ENCODE peak calls at places on chromosomes 4 and X, in seven cellular contexts. P, Q, R, N, A, Y and H are unnamed samples.

GRCh38 chrX:38641197-38641596 is 79.9 kb downstream of the TSPAN7 start:
- DNase-seq in Y (no peak), Q (no peak), R (no peak), N (no peak), P (no peak), A (no peak), H (no peak)

GRCh38 chrX:13597928-13598327 is 28.5 kb downstream of the EGFL6 start:
- DNase-seq in R (peak; percentile 7), A (no peak), P (no peak), Q (no peak), N (no peak), Y (no peak), H (peak; percentile 2)

GRCh38 chr4:139889194-139889762 is 223.7 kb downstream of the MGST2 start:
- DNase-seq in R (no peak), A (no peak), P (no peak), Q (no peak), Y (no peak), N (no peak), H (no peak)

GRCh38 chr4:156931267-156931666 is 40.3 kb downstream of the PDGFC start:
- DNase-seq in P (no peak), N (no peak), A (no peak), Q (no peak), Y (no peak), R (peak; percentile 89), H (peak; percentile 72)

GRCh38 chr4:183968931-183969330 is 63.8 kb downstream of the STOX2 start:
- DNase-seq in A (no peak), Y (no peak), P (no peak), N (no peak), R (no peak), Q (no peak), H (no peak)

GRCh38 chr4:30717208-30718020 is 2.8 kb upstream of the PCDH7 start:
- DNase-seq in R (peak; percentile 90), P (no peak), A (no peak), N (peak; percentile 43), Y (peak; percentile 30), Q (peak; percentile 50), H (peak; percentile 12)

GRCh38 chr4:1310031-1310795 is 20.5 kb downstream of the MAEA start:
- DNase-seq in A (no peak), Y (no peak), N (no peak), P (no peak), R (no peak), Q (no peak), H (no peak)

GRCh38 chrX:110806145-110806544 is 10.5 kb upstream of the CHRDL1 start:
- DNase-seq in P (no peak), R (no peak), Y (no peak), A (no peak), N (no peak), Q (no peak), H (no peak)

GRCh38 chr4:84401669-84402068 is 97.4 kb downstream of the NKX6-1 start:
- DNase-seq in A (peak; percentile 53), Y (no peak), P (no peak), N (no peak), Q (no peak), R (no peak), H (peak; percentile 5)

GRCh38 chr4:16125571-16126445 is 42.0 kb upstream of the PROM1 start:
- DNase-seq in A (no peak), Q (no peak), P (no peak), R (no peak), N (no peak), Y (no peak), H (no peak)

GRCh38 chr4:15428611-15429010 is 778 bp downstream of the C1QTNF7 start:
- DNase-seq in Q (no peak), P (no peak), A (no peak), R (no peak), N (no peak), Y (no peak), H (no peak)

GRCh38 chr4:173411106-173411703 is 12.3 kb upstream of the SCRG1 start:
- DNase-seq in R (no peak), P (no peak), Q (no peak), Y (no peak), A (no peak), N (no peak), H (no peak)

GRCh38 chr4:128863314-128864075 is 54.0 kb downstream of the JADE1 start:
- DNase-seq in N (peak; percentile 84), Q (peak; percentile 89), P (peak; percentile 39), Y (peak; percentile 58), A (peak; percentile 28), R (peak; percentile 84), H (peak; percentile 57)

GRCh38 chrX:9518896-9519295 is 54.0 kb downstream of the TBL1X start:
- DNase-seq in A (no peak), N (no peak), R (no peak), Q (no peak), P (no peak), Y (no peak), H (no peak)

GRCh38 chr4:40924096-40924792 is 174.5 kb downstream of the NSUN7 start:
- DNase-seq in A (peak; percentile 58), P (peak; percentile 58), N (peak; percentile 72), R (peak; percentile 65), Q (peak; percentile 89), Y (no peak), H (peak; percentile 63)

GRCh38 chr4:139828966-139829662 is 163.5 kb downstream of the MGST2 start:
- DNase-seq in Q (no peak), Y (no peak), N (no peak), R (no peak), P (no peak), A (no peak), H (no peak)

GRCh38 chrX:151984891-151985290 is 10.4 kb upstream of the GABRE start:
- DNase-seq in N (no peak), Q (no peak), P (no peak), A (no peak), R (no peak), Y (no peak), H (no peak)

GRCh38 chr4:3436798-3437581 is 4.8 kb upstream of the HGFAC start:
- DNase-seq in R (peak; percentile 29), P (no peak), A (peak; percentile 37), N (no peak), Y (peak; percentile 66), Q (no peak), H (peak; percentile 84)

GRCh38 chr4:100590308-100590707 is 72.5 kb upstream of the EMCN start:
- DNase-seq in Y (no peak), Q (no peak), N (no peak), P (no peak), R (peak; percentile 6), A (no peak), H (no peak)

GRCh38 chrX:98371994-98372393 is 1488.3 kb downstream of the RPA4 start:
- DNase-seq in P (no peak), Q (no peak), R (no peak), N (no peak), Y (no peak), A (no peak), H (no peak)

GRCh38 chr4:163367651-163368050 is 24.0 kb downstream of the NPY5R start:
- DNase-seq in R (peak; percentile 50), N (no peak), Y (peak; percentile 51), Q (no peak), P (no peak), A (no peak), H (peak; percentile 25)

GRCh38 chrX:150429577-150429976 is 66.5 kb downstream of the MAMLD1 start:
- DNase-seq in A (no peak), N (no peak), P (no peak), Q (no peak), R (peak; percentile 82), Y (no peak), H (peak; percentile 5)

GRCh38 chrX:154013614-154014360 is 5.9 kb downstream of the IRAK1 start:
- DNase-seq in A (peak; percentile 62), Y (no peak), Q (peak; percentile 62), N (peak; percentile 70), P (no peak), R (peak; percentile 29), H (peak; percentile 24)

GRCh38 chr4:169663402-169663801 is 43.0 kb downstream of the CLCN3 start:
- DNase-seq in P (no peak), Q (no peak), R (no peak), Y (no peak), A (no peak), N (no peak), H (no peak)

GRCh38 chr4:48388504-48389154 is 47.3 kb downstream of the SLAIN2 start:
- DNase-seq in A (no peak), Y (no peak), Q (no peak), R (peak; percentile 76), P (no peak), N (no peak), H (peak; percentile 11)

GRCh38 chr4:103046416-103047290 is 27.1 kb upstream of the SLC9B1 start:
- DNase-seq in Q (no peak), Y (no peak), P (no peak), R (peak; percentile 59), N (no peak), A (peak; percentile 4), H (peak; percentile 9)